ENCODE peak calls at places on chromosomes 11 and 22, in six cellular contexts. Y, S, B, X, K and R are unnamed samples.

GRCh38 chr11:78239781-78240180 is 51.1 kb downstream of the USP35 start:
- DNase-seq in Y (no peak), S (no peak), B (no peak), X (no peak), K (no peak), R (no peak)

GRCh38 chr11:95283653-95284052 is 52.7 kb upstream of the SESN3 start:
- DNase-seq in Y (no peak), S (peak), B (no peak), X (no peak), K (no peak), R (no peak)

GRCh38 chr11:132312616-132313210 is 942.3 kb downstream of the NTM start:
- DNase-seq in Y (no peak), S (no peak), B (no peak), X (no peak), K (no peak), R (no peak)

GRCh38 chr11:18720811-18721575 is 5.0 kb downstream of the IGSF22 start:
- DNase-seq in Y (peak), S (peak), B (peak), X (peak), K (peak), R (no peak)

GRCh38 chr22:30908051-30908461 is 60.5 kb downstream of the MORC2 start:
- DNase-seq in Y (no peak), S (no peak), B (no peak), X (no peak), K (no peak), R (no peak)

GRCh38 chr11:35118906-35119305 is 20.1 kb upstream of the CD44 start:
- DNase-seq in Y (no peak), S (no peak), B (no peak), X (no peak), K (no peak), R (no peak)

GRCh38 chr11:30348035-30348434 is 25.1 kb downstream of the ARL14EP start:
- DNase-seq in Y (no peak), S (no peak), B (no peak), X (no peak), K (no peak), R (no peak)

GRCh38 chr11:113255741-113256140 is 58.6 kb upstream of the TTC12 start:
- DNase-seq in Y (no peak), S (no peak), B (no peak), X (no peak), K (no peak), R (no peak)

GRCh38 chr11:6925636-6926207 is 504 bp upstream of the ZNF215 start:
- DNase-seq in Y (no peak), S (no peak), B (no peak), X (no peak), K (no peak), R (no peak)

GRCh38 chr11:69700278-69701140 is 3.3 kb downstream of the FGF19 start:
- DNase-seq in Y (no peak), S (no peak), B (peak), X (no peak), K (peak), R (no peak)

GRCh38 chr11:14956111-14956510 is 16.0 kb downstream of the CALCA start:
- DNase-seq in Y (no peak), S (no peak), B (no peak), X (no peak), K (no peak), R (no peak)

GRCh38 chr11:11230802-11231562 is 122.1 kb downstream of the CSNK2A3 start:
- DNase-seq in Y (no peak), S (no peak), B (no peak), X (no peak), K (no peak), R (no peak)

GRCh38 chr11:20353829-20354434 is 9.6 kb upstream of the HTATIP2 start:
- DNase-seq in Y (no peak), S (peak), B (no peak), X (no peak), K (no peak), R (no peak)

GRCh38 chr11:110833033-110833484 is 120.8 kb upstream of the ARHGAP20 start:
- DNase-seq in Y (no peak), S (no peak), B (no peak), X (no peak), K (no peak), R (no peak)

GRCh38 chr11:14335712-14336111 is 23.3 kb downstream of the RRAS2 start:
- DNase-seq in Y (no peak), S (no peak), B (no peak), X (no peak), K (no peak), R (no peak)

GRCh38 chr11:19679952-19680823 is 32.4 kb upstream of the NAV2 start:
- DNase-seq in Y (no peak), S (peak), B (peak), X (peak), K (peak), R (no peak)

GRCh38 chr11:95154514-95154913 is 64.9 kb downstream of the ENDOD1 start:
- DNase-seq in Y (peak), S (peak), B (no peak), X (no peak), K (peak), R (no peak)

GRCh38 chr22:20130739-20131592 is 638 bp upstream of the ZDHHC8 start:
- DNase-seq in Y (peak), S (peak), B (peak), X (peak), K (peak), R (no peak)

GRCh38 chr11:16280256-16280682 is 76.1 kb downstream of the SOX6 start:
- DNase-seq in Y (peak), S (peak), B (no peak), X (no peak), K (peak), R (no peak)

GRCh38 chr11:19499999-19500398 is 212.6 kb upstream of the NAV2 start:
- DNase-seq in Y (no peak), S (no peak), B (no peak), X (no peak), K (no peak), R (no peak)

GRCh38 chr11:65425971-65426838 is 3.6 kb downstream of the NEAT1 start:
- DNase-seq in Y (no peak), S (peak), B (no peak), X (no peak), K (no peak), R (no peak)

GRCh38 chr11:120336641-120337132 is 474 bp downstream of the ARHGEF12 start:
- DNase-seq in Y (no peak), S (no peak), B (peak), X (no peak), K (peak), R (no peak)